ENCODE peak calls at places on chromosome 18, in four cellular contexts. One of them, this sample, is unnamed.

GRCh38 chr18:42414756-42415454 is 459.9 kb downstream of the PIK3C3 start:
- DNase-seq in activated T-helper 1 cell treated with Interleukin-2 at 50 U/mL for 16 hours: no peak
- DNase-seq in activated CD8-positive, alpha-beta T cell treated with anti-CD3 and anti-CD28 coated beads, Interleukin-2, amount 10 ng/mL, durations not matched to agents 7 days and 5 days: no peak
- DNase-seq in activated CD8-positive, alpha-beta memory T cell treated with anti-CD3 and anti-CD28 coated beads, Interleukin-2, amount 50 U/mL, for 48 hours: no peak
- DNase-seq in this sample: no peak

GRCh38 chr18:4293337-4293736 is 161.8 kb downstream of the DLGAP1 start:
- DNase-seq in activated T-helper 1 cell treated with Interleukin-2 at 50 U/mL for 16 hours: no peak
- DNase-seq in activated CD8-positive, alpha-beta memory T cell treated with anti-CD3 and anti-CD28 coated beads, Interleukin-2, amount 50 U/mL, for 48 hours: no peak
- DNase-seq in activated CD8-positive, alpha-beta T cell treated with anti-CD3 and anti-CD28 coated beads, Interleukin-2, amount 10 ng/mL, durations not matched to agents 7 days and 5 days: no peak
- DNase-seq in this sample: no peak

GRCh38 chr18:39260565-39260964 is 1695.0 kb upstream of the CELF4 start:
- DNase-seq in activated CD8-positive, alpha-beta T cell treated with anti-CD3 and anti-CD28 coated beads, Interleukin-2, amount 10 ng/mL, durations not matched to agents 7 days and 5 days: no peak
- DNase-seq in activated CD8-positive, alpha-beta memory T cell treated with anti-CD3 and anti-CD28 coated beads, Interleukin-2, amount 50 U/mL, for 48 hours: no peak
- DNase-seq in activated T-helper 1 cell treated with Interleukin-2 at 50 U/mL for 16 hours: no peak
- DNase-seq in this sample: no peak

GRCh38 chr18:3257627-3258120 is 4.3 kb upstream of the MYL12B start:
- DNase-seq in activated CD8-positive, alpha-beta T cell treated with anti-CD3 and anti-CD28 coated beads, Interleukin-2, amount 10 ng/mL, durations not matched to agents 7 days and 5 days: no peak
- DNase-seq in activated T-helper 1 cell treated with Interleukin-2 at 50 U/mL for 16 hours: no peak
- DNase-seq in activated CD8-positive, alpha-beta memory T cell treated with anti-CD3 and anti-CD28 coated beads, Interleukin-2, amount 50 U/mL, for 48 hours: no peak
- DNase-seq in this sample: no peak

GRCh38 chr18:3055861-3056260 is 42.9 kb upstream of the LPIN2 start:
- DNase-seq in activated CD8-positive, alpha-beta memory T cell treated with anti-CD3 and anti-CD28 coated beads, Interleukin-2, amount 50 U/mL, for 48 hours: no peak
- DNase-seq in activated CD8-positive, alpha-beta T cell treated with anti-CD3 and anti-CD28 coated beads, Interleukin-2, amount 10 ng/mL, durations not matched to agents 7 days and 5 days: no peak
- DNase-seq in activated T-helper 1 cell treated with Interleukin-2 at 50 U/mL for 16 hours: no peak
- DNase-seq in this sample: no peak

GRCh38 chr18:8584798-8585197 is 24.4 kb upstream of the RAB12 start:
- DNase-seq in activated CD8-positive, alpha-beta T cell treated with anti-CD3 and anti-CD28 coated beads, Interleukin-2, amount 10 ng/mL, durations not matched to agents 7 days and 5 days: no peak
- DNase-seq in activated T-helper 1 cell treated with Interleukin-2 at 50 U/mL for 16 hours: no peak
- DNase-seq in activated CD8-positive, alpha-beta memory T cell treated with anti-CD3 and anti-CD28 coated beads, Interleukin-2, amount 50 U/mL, for 48 hours: no peak
- DNase-seq in this sample: no peak

GRCh38 chr18:32771871-32772499 is 838 bp downstream of the KLHL14 start:
- DNase-seq in activated CD8-positive, alpha-beta memory T cell treated with anti-CD3 and anti-CD28 coated beads, Interleukin-2, amount 50 U/mL, for 48 hours: no peak
- DNase-seq in activated CD8-positive, alpha-beta T cell treated with anti-CD3 and anti-CD28 coated beads, Interleukin-2, amount 10 ng/mL, durations not matched to agents 7 days and 5 days: no peak
- DNase-seq in activated T-helper 1 cell treated with Interleukin-2 at 50 U/mL for 16 hours: no peak
- DNase-seq in this sample: no peak

GRCh38 chr18:6132751-6133368 is 237.5 kb upstream of the TMEM200C start:
- DNase-seq in activated T-helper 1 cell treated with Interleukin-2 at 50 U/mL for 16 hours: no peak
- DNase-seq in activated CD8-positive, alpha-beta memory T cell treated with anti-CD3 and anti-CD28 coated beads, Interleukin-2, amount 50 U/mL, for 48 hours: no peak
- DNase-seq in activated CD8-positive, alpha-beta T cell treated with anti-CD3 and anti-CD28 coated beads, Interleukin-2, amount 10 ng/mL, durations not matched to agents 7 days and 5 days: no peak
- DNase-seq in this sample: no peak

GRCh38 chr18:48472610-48473009 is 63.4 kb upstream of the ZBTB7C start:
- DNase-seq in activated CD8-positive, alpha-beta memory T cell treated with anti-CD3 and anti-CD28 coated beads, Interleukin-2, amount 50 U/mL, for 48 hours: no peak
- DNase-seq in activated T-helper 1 cell treated with Interleukin-2 at 50 U/mL for 16 hours: no peak
- DNase-seq in activated CD8-positive, alpha-beta T cell treated with anti-CD3 and anti-CD28 coated beads, Interleukin-2, amount 10 ng/mL, durations not matched to agents 7 days and 5 days: no peak
- DNase-seq in this sample: no peak

GRCh38 chr18:75823376-75823950 is 396.0 kb upstream of the SMIM21 start:
- DNase-seq in activated CD8-positive, alpha-beta T cell treated with anti-CD3 and anti-CD28 coated beads, Interleukin-2, amount 10 ng/mL, durations not matched to agents 7 days and 5 days: no peak
- DNase-seq in activated CD8-positive, alpha-beta memory T cell treated with anti-CD3 and anti-CD28 coated beads, Interleukin-2, amount 50 U/mL, for 48 hours: no peak
- DNase-seq in activated T-helper 1 cell treated with Interleukin-2 at 50 U/mL for 16 hours: no peak
- DNase-seq in this sample: no peak

GRCh38 chr18:23635283-23636040 is 27.2 kb downstream of the ANKRD29 start:
- DNase-seq in activated CD8-positive, alpha-beta memory T cell treated with anti-CD3 and anti-CD28 coated beads, Interleukin-2, amount 50 U/mL, for 48 hours: no peak
- DNase-seq in activated T-helper 1 cell treated with Interleukin-2 at 50 U/mL for 16 hours: no peak
- DNase-seq in activated CD8-positive, alpha-beta T cell treated with anti-CD3 and anti-CD28 coated beads, Interleukin-2, amount 10 ng/mL, durations not matched to agents 7 days and 5 days: no peak
- DNase-seq in this sample: no peak

GRCh38 chr18:62347091-62347506 is 22.0 kb downstream of the TNFRSF11A start:
- DNase-seq in activated CD8-positive, alpha-beta T cell treated with anti-CD3 and anti-CD28 coated beads, Interleukin-2, amount 10 ng/mL, durations not matched to agents 7 days and 5 days: no peak
- DNase-seq in activated T-helper 1 cell treated with Interleukin-2 at 50 U/mL for 16 hours: no peak
- DNase-seq in activated CD8-positive, alpha-beta memory T cell treated with anti-CD3 and anti-CD28 coated beads, Interleukin-2, amount 50 U/mL, for 48 hours: no peak
- DNase-seq in this sample: no peak

GRCh38 chr18:77700051-77700450 is 450.4 kb downstream of the GALR1 start:
- DNase-seq in activated CD8-positive, alpha-beta T cell treated with anti-CD3 and anti-CD28 coated beads, Interleukin-2, amount 10 ng/mL, durations not matched to agents 7 days and 5 days: no peak
- DNase-seq in activated CD8-positive, alpha-beta memory T cell treated with anti-CD3 and anti-CD28 coated beads, Interleukin-2, amount 50 U/mL, for 48 hours: no peak
- DNase-seq in activated T-helper 1 cell treated with Interleukin-2 at 50 U/mL for 16 hours: no peak
- DNase-seq in this sample: no peak

GRCh38 chr18:24400587-24400986 is 3.0 kb upstream of the OSBPL1A start:
- DNase-seq in activated CD8-positive, alpha-beta memory T cell treated with anti-CD3 and anti-CD28 coated beads, Interleukin-2, amount 50 U/mL, for 48 hours: no peak
- DNase-seq in activated T-helper 1 cell treated with Interleukin-2 at 50 U/mL for 16 hours: no peak
- DNase-seq in activated CD8-positive, alpha-beta T cell treated with anti-CD3 and anti-CD28 coated beads, Interleukin-2, amount 10 ng/mL, durations not matched to agents 7 days and 5 days: no peak
- DNase-seq in this sample: no peak

GRCh38 chr18:60950634-60951033 is 382.6 kb upstream of the CDH20 start:
- DNase-seq in activated CD8-positive, alpha-beta memory T cell treated with anti-CD3 and anti-CD28 coated beads, Interleukin-2, amount 50 U/mL, for 48 hours: no peak
- DNase-seq in activated CD8-positive, alpha-beta T cell treated with anti-CD3 and anti-CD28 coated beads, Interleukin-2, amount 10 ng/mL, durations not matched to agents 7 days and 5 days: no peak
- DNase-seq in activated T-helper 1 cell treated with Interleukin-2 at 50 U/mL for 16 hours: no peak
- DNase-seq in this sample: no peak

GRCh38 chr18:40387130-40387821 is 1567.8 kb upstream of the PIK3C3 start:
- DNase-seq in activated CD8-positive, alpha-beta memory T cell treated with anti-CD3 and anti-CD28 coated beads, Interleukin-2, amount 50 U/mL, for 48 hours: no peak
- DNase-seq in activated CD8-positive, alpha-beta T cell treated with anti-CD3 and anti-CD28 coated beads, Interleukin-2, amount 10 ng/mL, durations not matched to agents 7 days and 5 days: no peak
- DNase-seq in activated T-helper 1 cell treated with Interleukin-2 at 50 U/mL for 16 hours: no peak
- DNase-seq in this sample: no peak

GRCh38 chr18:46414863-46415262 is 242.2 kb downstream of the LOXHD1 start:
- DNase-seq in activated CD8-positive, alpha-beta memory T cell treated with anti-CD3 and anti-CD28 coated beads, Interleukin-2, amount 50 U/mL, for 48 hours: no peak
- DNase-seq in activated CD8-positive, alpha-beta T cell treated with anti-CD3 and anti-CD28 coated beads, Interleukin-2, amount 10 ng/mL, durations not matched to agents 7 days and 5 days: no peak
- DNase-seq in activated T-helper 1 cell treated with Interleukin-2 at 50 U/mL for 16 hours: no peak
- DNase-seq in this sample: no peak

GRCh38 chr18:57209697-57210096 is 62.8 kb downstream of the BOD1L2 start:
- DNase-seq in activated CD8-positive, alpha-beta T cell treated with anti-CD3 and anti-CD28 coated beads, Interleukin-2, amount 10 ng/mL, durations not matched to agents 7 days and 5 days: no peak
- DNase-seq in activated CD8-positive, alpha-beta memory T cell treated with anti-CD3 and anti-CD28 coated beads, Interleukin-2, amount 50 U/mL, for 48 hours: no peak
- DNase-seq in activated T-helper 1 cell treated with Interleukin-2 at 50 U/mL for 16 hours: no peak
- DNase-seq in this sample: no peak

GRCh38 chr18:34821669-34822210 is 111.6 kb downstream of the DTNA start:
- DNase-seq in activated T-helper 1 cell treated with Interleukin-2 at 50 U/mL for 16 hours: no peak
- DNase-seq in activated CD8-positive, alpha-beta memory T cell treated with anti-CD3 and anti-CD28 coated beads, Interleukin-2, amount 50 U/mL, for 48 hours: no peak
- DNase-seq in activated CD8-positive, alpha-beta T cell treated with anti-CD3 and anti-CD28 coated beads, Interleukin-2, amount 10 ng/mL, durations not matched to agents 7 days and 5 days: no peak
- DNase-seq in this sample: no peak

GRCh38 chr18:59651071-59651470 is 46.2 kb downstream of the CCBE1 start:
- DNase-seq in activated T-helper 1 cell treated with Interleukin-2 at 50 U/mL for 16 hours: no peak
- DNase-seq in activated CD8-positive, alpha-beta memory T cell treated with anti-CD3 and anti-CD28 coated beads, Interleukin-2, amount 50 U/mL, for 48 hours: no peak
- DNase-seq in activated CD8-positive, alpha-beta T cell treated with anti-CD3 and anti-CD28 coated beads, Interleukin-2, amount 10 ng/mL, durations not matched to agents 7 days and 5 days: no peak
- DNase-seq in this sample: no peak

GRCh38 chr18:9643549-9643948 is 29.2 kb upstream of the PPP4R1 start:
- DNase-seq in activated CD8-positive, alpha-beta memory T cell treated with anti-CD3 and anti-CD28 coated beads, Interleukin-2, amount 50 U/mL, for 48 hours: no peak
- DNase-seq in activated T-helper 1 cell treated with Interleukin-2 at 50 U/mL for 16 hours: no peak
- DNase-seq in activated CD8-positive, alpha-beta T cell treated with anti-CD3 and anti-CD28 coated beads, Interleukin-2, amount 10 ng/mL, durations not matched to agents 7 days and 5 days: no peak
- DNase-seq in this sample: no peak

GRCh38 chr18:54802686-54803395 is 25.4 kb upstream of the RAB27B start:
- DNase-seq in activated CD8-positive, alpha-beta T cell treated with anti-CD3 and anti-CD28 coated beads, Interleukin-2, amount 10 ng/mL, durations not matched to agents 7 days and 5 days: no peak
- DNase-seq in activated T-helper 1 cell treated with Interleukin-2 at 50 U/mL for 16 hours: no peak
- DNase-seq in activated CD8-positive, alpha-beta memory T cell treated with anti-CD3 and anti-CD28 coated beads, Interleukin-2, amount 50 U/mL, for 48 hours: no peak
- DNase-seq in this sample: no peak

GRCh38 chr18:42107287-42108045 is 152.4 kb downstream of the PIK3C3 start:
- DNase-seq in activated CD8-positive, alpha-beta T cell treated with anti-CD3 and anti-CD28 coated beads, Interleukin-2, amount 10 ng/mL, durations not matched to agents 7 days and 5 days: no peak
- DNase-seq in activated T-helper 1 cell treated with Interleukin-2 at 50 U/mL for 16 hours: no peak
- DNase-seq in activated CD8-positive, alpha-beta memory T cell treated with anti-CD3 and anti-CD28 coated beads, Interleukin-2, amount 50 U/mL, for 48 hours: no peak
- DNase-seq in this sample: no peak

GRCh38 chr18:56168049-56168781 is 470.2 kb downstream of the TXNL1 start:
- DNase-seq in activated CD8-positive, alpha-beta memory T cell treated with anti-CD3 and anti-CD28 coated beads, Interleukin-2, amount 50 U/mL, for 48 hours: no peak
- DNase-seq in activated CD8-positive, alpha-beta T cell treated with anti-CD3 and anti-CD28 coated beads, Interleukin-2, amount 10 ng/mL, durations not matched to agents 7 days and 5 days: no peak
- DNase-seq in activated T-helper 1 cell treated with Interleukin-2 at 50 U/mL for 16 hours: no peak
- DNase-seq in this sample: no peak

GRCh38 chr18:79459946-79460345 is 64.2 kb downstream of the NFATC1 start:
- DNase-seq in activated CD8-positive, alpha-beta memory T cell treated with anti-CD3 and anti-CD28 coated beads, Interleukin-2, amount 50 U/mL, for 48 hours: no peak
- DNase-seq in activated T-helper 1 cell treated with Interleukin-2 at 50 U/mL for 16 hours: no peak
- DNase-seq in activated CD8-positive, alpha-beta T cell treated with anti-CD3 and anti-CD28 coated beads, Interleukin-2, amount 10 ng/mL, durations not matched to agents 7 days and 5 days: no peak
- DNase-seq in this sample: no peak

GRCh38 chr18:27413495-27414401 is 228.6 kb upstream of the CHST9 start:
- DNase-seq in activated T-helper 1 cell treated with Interleukin-2 at 50 U/mL for 16 hours: no peak
- DNase-seq in activated CD8-positive, alpha-beta T cell treated with anti-CD3 and anti-CD28 coated beads, Interleukin-2, amount 10 ng/mL, durations not matched to agents 7 days and 5 days: no peak
- DNase-seq in activated CD8-positive, alpha-beta memory T cell treated with anti-CD3 and anti-CD28 coated beads, Interleukin-2, amount 50 U/mL, for 48 hours: no peak
- DNase-seq in this sample: no peak

GRCh38 chr18:59220784-59221765 is 1.1 kb downstream of the GRP start:
- DNase-seq in activated T-helper 1 cell treated with Interleukin-2 at 50 U/mL for 16 hours: no peak
- DNase-seq in activated CD8-positive, alpha-beta memory T cell treated with anti-CD3 and anti-CD28 coated beads, Interleukin-2, amount 50 U/mL, for 48 hours: no peak
- DNase-seq in activated CD8-positive, alpha-beta T cell treated with anti-CD3 and anti-CD28 coated beads, Interleukin-2, amount 10 ng/mL, durations not matched to agents 7 days and 5 days: no peak
- DNase-seq in this sample: no peak

GRCh38 chr18:61833387-61833786 is 59.4 kb downstream of the RNF152 start:
- DNase-seq in activated CD8-positive, alpha-beta T cell treated with anti-CD3 and anti-CD28 coated beads, Interleukin-2, amount 10 ng/mL, durations not matched to agents 7 days and 5 days: no peak
- DNase-seq in activated CD8-positive, alpha-beta memory T cell treated with anti-CD3 and anti-CD28 coated beads, Interleukin-2, amount 50 U/mL, for 48 hours: no peak
- DNase-seq in activated T-helper 1 cell treated with Interleukin-2 at 50 U/mL for 16 hours: no peak
- DNase-seq in this sample: no peak

GRCh38 chr18:49031511-49032188 is 80.9 kb upstream of the SMAD7 start:
- DNase-seq in activated T-helper 1 cell treated with Interleukin-2 at 50 U/mL for 16 hours: no peak
- DNase-seq in activated CD8-positive, alpha-beta T cell treated with anti-CD3 and anti-CD28 coated beads, Interleukin-2, amount 10 ng/mL, durations not matched to agents 7 days and 5 days: no peak
- DNase-seq in activated CD8-positive, alpha-beta memory T cell treated with anti-CD3 and anti-CD28 coated beads, Interleukin-2, amount 50 U/mL, for 48 hours: peak; percentile 63
- DNase-seq in this sample: peak; percentile 68

GRCh38 chr18:51017140-51017874 is 12.7 kb upstream of the SMAD4 start:
- DNase-seq in activated T-helper 1 cell treated with Interleukin-2 at 50 U/mL for 16 hours: no peak
- DNase-seq in activated CD8-positive, alpha-beta T cell treated with anti-CD3 and anti-CD28 coated beads, Interleukin-2, amount 10 ng/mL, durations not matched to agents 7 days and 5 days: no peak
- DNase-seq in activated CD8-positive, alpha-beta memory T cell treated with anti-CD3 and anti-CD28 coated beads, Interleukin-2, amount 50 U/mL, for 48 hours: no peak
- DNase-seq in this sample: no peak

GRCh38 chr18:10417191-10417590 is 37.2 kb upstream of the APCDD1 start:
- DNase-seq in activated T-helper 1 cell treated with Interleukin-2 at 50 U/mL for 16 hours: no peak
- DNase-seq in activated CD8-positive, alpha-beta memory T cell treated with anti-CD3 and anti-CD28 coated beads, Interleukin-2, amount 50 U/mL, for 48 hours: no peak
- DNase-seq in activated CD8-positive, alpha-beta T cell treated with anti-CD3 and anti-CD28 coated beads, Interleukin-2, amount 10 ng/mL, durations not matched to agents 7 days and 5 days: no peak
- DNase-seq in this sample: peak; percentile 68

GRCh38 chr18:73923866-73924265 is 223.8 kb downstream of the FBXO15 start:
- DNase-seq in activated T-helper 1 cell treated with Interleukin-2 at 50 U/mL for 16 hours: no peak
- DNase-seq in activated CD8-positive, alpha-beta memory T cell treated with anti-CD3 and anti-CD28 coated beads, Interleukin-2, amount 50 U/mL, for 48 hours: no peak
- DNase-seq in activated CD8-positive, alpha-beta T cell treated with anti-CD3 and anti-CD28 coated beads, Interleukin-2, amount 10 ng/mL, durations not matched to agents 7 days and 5 days: no peak
- DNase-seq in this sample: no peak

GRCh38 chr18:64720781-64721464 is 572.0 kb upstream of the LINC00305 start:
- DNase-seq in activated CD8-positive, alpha-beta T cell treated with anti-CD3 and anti-CD28 coated beads, Interleukin-2, amount 10 ng/mL, durations not matched to agents 7 days and 5 days: no peak
- DNase-seq in activated T-helper 1 cell treated with Interleukin-2 at 50 U/mL for 16 hours: no peak
- DNase-seq in activated CD8-positive, alpha-beta memory T cell treated with anti-CD3 and anti-CD28 coated beads, Interleukin-2, amount 50 U/mL, for 48 hours: no peak
- DNase-seq in this sample: no peak

GRCh38 chr18:57780318-57781127 is 22.6 kb downstream of the ATP8B1 start:
- DNase-seq in activated CD8-positive, alpha-beta memory T cell treated with anti-CD3 and anti-CD28 coated beads, Interleukin-2, amount 50 U/mL, for 48 hours: no peak
- DNase-seq in activated T-helper 1 cell treated with Interleukin-2 at 50 U/mL for 16 hours: no peak
- DNase-seq in activated CD8-positive, alpha-beta T cell treated with anti-CD3 and anti-CD28 coated beads, Interleukin-2, amount 10 ng/mL, durations not matched to agents 7 days and 5 days: no peak
- DNase-seq in this sample: no peak

GRCh38 chr18:42574871-42575270 is 540.6 kb downstream of the RIT2 start:
- DNase-seq in activated CD8-positive, alpha-beta T cell treated with anti-CD3 and anti-CD28 coated beads, Interleukin-2, amount 10 ng/mL, durations not matched to agents 7 days and 5 days: no peak
- DNase-seq in activated T-helper 1 cell treated with Interleukin-2 at 50 U/mL for 16 hours: no peak
- DNase-seq in activated CD8-positive, alpha-beta memory T cell treated with anti-CD3 and anti-CD28 coated beads, Interleukin-2, amount 50 U/mL, for 48 hours: no peak
- DNase-seq in this sample: no peak

GRCh38 chr18:8762968-8763367 is 57.6 kb downstream of the MTCL1 start:
- DNase-seq in activated T-helper 1 cell treated with Interleukin-2 at 50 U/mL for 16 hours: no peak
- DNase-seq in activated CD8-positive, alpha-beta memory T cell treated with anti-CD3 and anti-CD28 coated beads, Interleukin-2, amount 50 U/mL, for 48 hours: no peak
- DNase-seq in activated CD8-positive, alpha-beta T cell treated with anti-CD3 and anti-CD28 coated beads, Interleukin-2, amount 10 ng/mL, durations not matched to agents 7 days and 5 days: no peak
- DNase-seq in this sample: no peak

GRCh38 chr18:39389800-39390379 is 1824.3 kb upstream of the CELF4 start:
- DNase-seq in activated T-helper 1 cell treated with Interleukin-2 at 50 U/mL for 16 hours: no peak
- DNase-seq in activated CD8-positive, alpha-beta memory T cell treated with anti-CD3 and anti-CD28 coated beads, Interleukin-2, amount 50 U/mL, for 48 hours: no peak
- DNase-seq in activated CD8-positive, alpha-beta T cell treated with anti-CD3 and anti-CD28 coated beads, Interleukin-2, amount 10 ng/mL, durations not matched to agents 7 days and 5 days: no peak
- DNase-seq in this sample: no peak